ENCODE peak calls at places on chromosomes 12 and 14, in ten cellular contexts. T, L, B, W, D, K, E, M, X and Q are unnamed samples.

GRCh38 chr12:31362759-31363415 is 36.9 kb upstream of the SINHCAF start:
- DNase-seq in T (no peak), L (no peak), B (no peak), W (no peak), D (no peak), K (no peak), E (peak), M (peak), X (peak), Q (no peak)

GRCh38 chr14:45940318-45940717 is 687.3 kb upstream of the MIS18BP1 start:
- DNase-seq in T (no peak), L (no peak), B (no peak), W (no peak), D (no peak), K (no peak), E (no peak), M (no peak), X (peak), Q (no peak)

GRCh38 chr12:67085699-67086098 is 183.5 kb upstream of the CAND1 start:
- DNase-seq in T (no peak), L (no peak), B (no peak), W (no peak), D (no peak), K (no peak), E (no peak), M (no peak), X (no peak), Q (no peak)

GRCh38 chr14:58299665-58300202 is 1.4 kb downstream of the ARID4A start:
- DNase-seq in T (no peak), L (no peak), B (no peak), W (no peak), D (no peak), K (no peak), E (peak), M (no peak), X (peak), Q (peak)

GRCh38 chr12:6062427-6063378 is 61.8 kb downstream of the VWF start:
- DNase-seq in T (peak), L (peak), B (no peak), W (no peak), D (no peak), K (peak), E (peak), M (peak), X (peak), Q (peak)

GRCh38 chr12:47247418-47247817 is 167.7 kb upstream of the AMIGO2 start:
- DNase-seq in T (no peak), L (no peak), B (no peak), W (no peak), D (no peak), K (no peak), E (no peak), M (no peak), X (no peak), Q (no peak)

GRCh38 chr12:10392394-10392930 is 2.6 kb upstream of the KLRK1 start:
- DNase-seq in T (no peak), L (peak), B (no peak), W (no peak), D (peak), K (peak), E (no peak), M (no peak), X (peak), Q (peak)

GRCh38 chr12:75606146-75606545 is 94.7 kb upstream of the KRR1 start:
- DNase-seq in T (no peak), L (no peak), B (no peak), W (no peak), D (peak), K (no peak), E (no peak), M (no peak), X (no peak), Q (no peak)